ENCODE peak calls at places on chromosomes 16 and 17, in five cellular contexts. E is tibial artery, V is fibroblast of the aortic adventitia, T is lower lobe of right lung, L is astrocyte of the spinal cord. G is an unnamed sample.

GRCh38 chr16:17161034-17161433 is 309.7 kb downstream of the XYLT1 start:
- DNase-seq in E (no peak), V (no peak), T (no peak), L (no peak), G (no peak)

GRCh38 chr17:70050931-70051330 is 24.1 kb upstream of the KCNJ16 start:
- DNase-seq in E (no peak), V (peak; percentile 73), T (no peak), L (no peak), G (no peak)

GRCh38 chr16:77298638-77299360 is 99.6 kb downstream of the SYCE1L start:
- DNase-seq in E (peak; percentile 45), V (peak; percentile 98), T (no peak), L (peak; percentile 96), G (peak; percentile 97)

GRCh38 chr17:75778861-75779249 is 5.8 kb upstream of the UNK start:
- DNase-seq in E (no peak), V (no peak), T (peak; percentile 78), L (no peak), G (no peak)

GRCh38 chr17:27949304-27949703 is 56.1 kb upstream of the LYRM9 start:
- DNase-seq in E (no peak), V (no peak), T (no peak), L (no peak), G (no peak)

GRCh38 chr17:17549732-17550366 is 41.7 kb downstream of the PEMT start:
- DNase-seq in E (no peak), V (no peak), T (no peak), L (no peak), G (no peak)

GRCh38 chr16:4474192-4474961 is at the start of gene NMRAL1:
- DNase-seq in E (peak; percentile 89), V (peak; percentile 89), T (peak; percentile 93), L (peak; percentile 91), G (peak; percentile 92)

GRCh38 chr17:55693244-55694216 is 29.1 kb downstream of the TMEM100 start:
- DNase-seq in E (peak; percentile 63), V (no peak), T (no peak), L (no peak), G (peak; percentile 37)

GRCh38 chr16:28062261-28063046 is 1.1 kb downstream of the GSG1L start:
- DNase-seq in E (no peak), V (no peak), T (no peak), L (no peak), G (no peak)

GRCh38 chr16:28057949-28058348 is 5.6 kb downstream of the GSG1L start:
- DNase-seq in E (no peak), V (no peak), T (no peak), L (no peak), G (no peak)

GRCh38 chr16:28059841-28060240 is 3.7 kb downstream of the GSG1L start:
- DNase-seq in E (no peak), V (no peak), T (no peak), L (no peak), G (no peak)

GRCh38 chr16:28061702-28062101 is 1.8 kb downstream of the GSG1L start:
- DNase-seq in E (no peak), V (no peak), T (no peak), L (no peak), G (no peak)

DNA sequence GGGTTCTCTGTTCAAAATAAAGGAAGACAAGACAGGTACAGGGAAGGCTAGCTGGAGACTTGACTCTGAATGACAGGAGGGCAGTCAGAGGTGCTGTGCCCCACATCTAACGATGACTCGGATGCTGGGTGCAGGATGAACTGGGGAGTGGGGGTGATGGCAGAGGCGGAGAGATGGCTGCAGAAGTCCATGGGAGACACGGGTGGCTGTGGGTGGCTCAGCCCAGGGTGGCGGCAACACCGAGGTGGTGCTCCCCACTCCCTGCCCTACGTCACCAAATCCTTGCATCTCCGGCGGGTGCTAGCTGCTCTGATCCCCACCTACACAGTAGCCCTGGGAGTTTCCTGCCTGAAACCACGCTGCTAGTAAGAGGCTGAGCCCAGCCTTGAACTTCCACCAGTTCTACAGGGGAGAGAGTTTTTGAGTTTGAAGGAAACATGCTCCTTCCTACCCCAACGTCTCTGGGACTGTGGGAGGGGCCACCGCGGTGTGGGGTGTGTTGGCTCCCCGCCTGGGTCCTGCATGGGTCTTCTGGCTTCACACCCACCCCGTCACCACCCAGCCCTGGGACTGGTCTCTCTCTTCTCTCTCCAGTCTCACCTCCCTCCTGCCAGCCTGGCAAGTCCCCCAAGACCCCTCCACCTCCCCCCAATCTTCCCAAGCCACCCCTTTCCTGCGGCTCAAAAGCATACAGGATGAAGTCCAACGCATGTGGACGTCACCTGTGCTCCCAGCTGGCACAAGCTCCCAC is 4.5 kb downstream of the GSG1L start:
- DNase-seq in E (no peak), V (no peak), T (no peak), L (no peak), G (no peak)
- TF ChIP-seq CTCF in E (no peak), V (no peak), T (no peak), L (no peak), G (no peak)

GRCh38 chr17:49497147-49498036 is 2.3 kb downstream of the NGFR start:
- DNase-seq in E (peak; percentile 76), V (no peak), T (no peak), L (peak; percentile 18), G (no peak)
- H3K4me3 ChIP-seq in E (peak overlapping the region; percentile 49), V (peak overlapping the region; percentile 22), T (peak overlapping the region; percentile 54), L (no peak overlapping the region), G (no peak overlapping the region)

GRCh38 chr17:2335726-2336214 is 487 bp downstream of the TSR1 start:
- DNase-seq in E (no peak), V (no peak), T (no peak), L (no peak), G (no peak)
- TF ChIP-seq CTCF in E (no peak), V (no peak), T (no peak), L (no peak), G (no peak)

DNA sequence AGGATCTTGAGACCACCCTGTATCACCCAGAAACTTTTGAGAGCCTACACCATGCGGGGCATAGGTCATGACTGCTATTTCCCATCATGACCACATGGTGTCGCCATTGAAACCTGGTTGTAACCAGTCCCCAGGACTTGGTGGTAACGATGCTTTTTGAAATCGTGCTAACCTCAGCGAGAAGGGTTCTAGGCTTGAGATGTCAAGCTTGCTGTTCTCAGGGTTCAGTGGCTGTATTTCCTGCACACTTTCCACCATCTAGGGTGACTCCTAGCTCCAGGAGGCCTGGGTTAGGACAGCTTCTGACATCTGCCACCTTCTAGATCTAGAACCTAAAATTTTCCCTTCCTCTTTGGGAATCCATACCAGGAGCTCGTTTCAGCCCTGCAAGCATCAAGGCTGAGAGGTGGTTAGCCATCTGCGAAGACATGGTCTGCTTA is 13.0 kb upstream of the SPNS3 start:
- DNase-seq in E (peak; percentile 46), V (peak; percentile 81), T (no peak), L (peak; percentile 62), G (peak; percentile 84)
- H3K4me3 ChIP-seq in E (no peak overlapping the region), V (no peak overlapping the region), T (no peak overlapping the region), L (no peak overlapping the region), G (no peak overlapping the region)

DNA sequence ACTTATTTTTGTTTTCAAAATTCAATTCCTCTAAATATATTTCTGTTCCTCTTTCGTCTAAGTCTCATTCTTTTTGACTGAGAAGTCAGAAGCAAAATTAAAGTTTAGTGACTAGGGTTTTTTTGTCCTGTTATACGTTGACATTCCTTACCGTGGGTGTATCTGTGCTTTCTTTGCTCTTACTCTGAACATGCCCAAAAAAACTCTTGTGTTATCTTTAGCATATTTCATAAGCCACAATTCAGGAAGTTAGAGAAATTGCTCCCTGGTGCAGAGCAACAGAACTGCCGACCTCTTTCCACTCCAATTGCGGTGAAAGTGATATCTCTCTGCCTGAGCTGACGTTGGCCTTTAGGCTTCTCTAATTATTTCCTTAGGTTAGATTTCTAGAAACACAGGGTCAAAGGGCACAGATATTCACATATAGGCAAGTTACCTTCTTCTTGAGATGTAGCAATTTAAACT is 65.7 kb downstream of the CENPV start:
- DNase-seq in E (no peak), V (peak; percentile 92), T (no peak), L (peak; percentile 85), G (peak; percentile 87)
- TF ChIP-seq CTCF in E (no peak), V (peak; percentile 29), T (no peak), L (no peak), G (peak; percentile 10)

GRCh38 chr17:12974319-12974661 is 43.5 kb downstream of the ELAC2 start:
- DNase-seq in E (no peak), V (peak; percentile 10), T (no peak), L (no peak), G (no peak)
- H3K4me3 ChIP-seq in E (peak overlapping the region; percentile 36), V (peak overlapping the region; percentile 13), T (peak overlapping the region; percentile 36), L (peak overlapping the region; percentile 10), G (peak overlapping the region; percentile 17)

GRCh38 chr16:30980068-30980371 is 5.0 kb upstream of the HSD3B7 start:
- DNase-seq in E (no peak), V (no peak), T (no peak), L (no peak), G (no peak)

GRCh38 chr16:30980434-30980833 is 4.6 kb upstream of the HSD3B7 start:
- DNase-seq in E (no peak), V (no peak), T (no peak), L (no peak), G (no peak)

GRCh38 chr16:30979170-30980067 is 5.6 kb upstream of the HSD3B7 start:
- DNase-seq in E (no peak), V (no peak), T (no peak), L (no peak), G (no peak)

GRCh38 chr16:30976486-30976885 is 8.5 kb upstream of the HSD3B7 start:
- DNase-seq in E (no peak), V (no peak), T (no peak), L (no peak), G (no peak)

DNA sequence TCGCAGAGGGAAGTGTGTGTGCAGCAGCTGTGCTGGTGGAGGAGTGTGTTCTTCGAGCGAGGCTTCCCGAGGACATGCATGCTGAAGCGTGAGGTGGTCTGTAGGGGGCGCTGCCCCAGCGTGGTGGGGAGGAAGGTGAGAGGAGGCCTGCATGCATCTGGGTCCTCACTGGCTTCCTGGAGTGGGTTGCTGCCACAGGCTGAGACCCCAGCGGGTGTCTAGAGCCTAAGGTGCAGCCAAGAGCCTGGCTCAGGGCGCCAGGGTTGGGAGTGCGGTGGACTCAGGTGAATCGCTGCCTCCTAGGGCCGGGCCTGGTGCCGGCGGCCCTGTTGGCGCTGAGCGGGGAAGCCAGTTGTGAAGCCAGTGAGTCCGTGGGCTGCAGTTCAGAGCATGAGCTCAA is 7.5 kb upstream of the HSD3B7 start:
- DNase-seq in E (no peak), V (no peak), T (no peak), L (no peak), G (no peak)
- TF ChIP-seq CTCF in E (no peak), V (peak; percentile 38), T (no peak), L (peak; percentile 39), G (peak; percentile 31)

GRCh38 chr17:73643846-73644144 is 450 bp downstream of the SDK2 start:
- DNase-seq in E (no peak), V (no peak), T (no peak), L (no peak), G (no peak)

GRCh38 chr17:73646409-73647305 is 2.4 kb upstream of the SDK2 start:
- DNase-seq in E (no peak), V (no peak), T (no peak), L (no peak), G (no peak)

GRCh38 chr17:73644145-73645049 is at the start of gene SDK2:
- DNase-seq in E (no peak), V (no peak), T (no peak), L (peak; percentile 7), G (no peak)

GRCh38 chr17:73643012-73643845 is 1.0 kb downstream of the SDK2 start:
- DNase-seq in E (no peak), V (no peak), T (no peak), L (no peak), G (no peak)

GRCh38 chr17:73645050-73645871 is 1.0 kb upstream of the SDK2 start:
- DNase-seq in E (no peak), V (no peak), T (no peak), L (peak; percentile 5), G (peak; percentile 10)
- H3K4me3 ChIP-seq in E (peak overlapping the region; percentile 49), V (no peak overlapping the region), T (peak overlapping the region; percentile 52), L (no peak overlapping the region), G (no peak overlapping the region)